ENCODE peak calls at places on chromosomes 11 and 22, in eight cellular contexts. Q, U, G, I, S, L, O and V are unnamed samples.

GRCh38 chr22:26318975-26319374 is 110.1 kb upstream of the ASPHD2 start:
- DNase-seq in Q (peak; percentile 9), S (no peak), G (no peak), U (no peak), L (peak; percentile 26), O (no peak), I (no peak), V (peak; percentile 59)

GRCh38 chr22:46794491-46794890 is 32.0 kb downstream of the TBC1D22A start:
- DNase-seq in Q (no peak), S (no peak), O (no peak), U (no peak), G (no peak), L (no peak), I (peak; percentile 13), V (no peak)

GRCh38 chr11:84870486-84870885 is 756.7 kb downstream of the DLG2 start:
- DNase-seq in S (no peak), L (no peak), Q (no peak), G (no peak), O (no peak), U (no peak), I (no peak), V (no peak)

GRCh38 chr22:26573026-26573662 is 16.8 kb downstream of the TPST2 start:
- DNase-seq in G (no peak), S (peak; percentile 62), U (peak; percentile 95), L (no peak), I (no peak), Q (no peak), O (no peak), V (no peak)

GRCh38 chr11:104772806-104773241 is 125.4 kb downstream of the CASP12 start:
- DNase-seq in Q (no peak), I (no peak), O (peak; percentile 94), S (peak; percentile 80), G (no peak), U (no peak), L (peak; percentile 76), V (no peak)

GRCh38 chr11:76152741-76153608 is 53.3 kb downstream of the WNT11 start:
- DNase-seq in O (no peak), G (no peak), S (no peak), I (peak; percentile 89), Q (peak; percentile 64), L (no peak), U (peak; percentile 41), V (peak; percentile 84)

GRCh38 chr11:86524603-86525352 is 147.6 kb downstream of the ME3 start:
- DNase-seq in G (no peak), U (no peak), S (peak; percentile 61), I (no peak), L (no peak), Q (no peak), O (peak; percentile 84), V (no peak)

GRCh38 chr22:48414662-48415061 is 1413.0 kb downstream of the BRD1 start:
- DNase-seq in U (no peak), S (no peak), G (no peak), L (no peak), O (no peak), I (no peak), Q (no peak), V (no peak)